ENCODE peak calls at places on chromosomes 4 and X, in eight cellular contexts. M is GM23338; G is tibial nerve; N is cardiac muscle cell; R is naive thymus-derived CD4-positive, alpha-beta T cell; Q is transverse colon; J is mammary epithelial cell; Y is adrenal gland. V is an unnamed sample.

GRCh38 chrX:46979340-46979739 is 67.1 kb downstream of the JADE3 start:
- DNase-seq in G (no peak), M (no peak), J (peak; percentile 26), Y (no peak), Q (no peak), R (no peak), N (peak; percentile 65), V (no peak)

GRCh38 chr4:7759221-7759620 is 180.4 kb downstream of the AFAP1 start:
- DNase-seq in Q (no peak), N (no peak), M (no peak), Y (no peak), R (peak; percentile 63), G (no peak), J (no peak), V (no peak)

GRCh38 chr4:114132830-114133229 is 153.4 kb upstream of the ARSJ start:
- DNase-seq in J (peak; percentile 3), M (peak; percentile 62), Q (no peak), N (peak; percentile 10), Y (no peak), R (no peak), G (no peak), V (no peak)

GRCh38 chr4:53076335-53076958 is 214.3 kb downstream of the RASL11B start:
- DNase-seq in Q (no peak), Y (no peak), R (no peak), J (no peak), N (no peak), M (no peak), G (no peak), V (no peak)

GRCh38 chrX:10579753-10580060 is 40.7 kb downstream of the MID1 start:
- DNase-seq in J (no peak), R (no peak), Q (no peak), Y (no peak), M (no peak), N (peak; percentile 43), G (no peak), V (no peak)

GRCh38 chr4:113955411-113955810 is 24.0 kb downstream of the ARSJ start:
- DNase-seq in R (no peak), N (no peak), M (no peak), J (no peak), Y (no peak), G (no peak), Q (no peak), V (no peak)

GRCh38 chr4:48141048-48141447 is 7.0 kb upstream of the TXK start:
- DNase-seq in J (peak; percentile 20), M (peak; percentile 77), N (peak; percentile 63), R (peak; percentile 48), G (no peak), Y (no peak), Q (no peak), V (no peak)

GRCh38 chr4:25865586-25865985 is 2.8 kb upstream of the SEL1L3 start:
- DNase-seq in J (peak; percentile 88), R (no peak), Q (peak; percentile 85), N (peak; percentile 14), G (no peak), Y (no peak), M (peak; percentile 68), V (no peak)

GRCh38 chrX:136046295-136046894 is 61.2 kb downstream of the SLC9A6 start:
- DNase-seq in N (peak; percentile 16), Y (no peak), R (no peak), G (no peak), M (no peak), Q (no peak), J (no peak), V (no peak)

GRCh38 chr4:185395255-185395955 is at the start of gene LRP2BP:
- DNase-seq in G (no peak), N (peak; percentile 18), Y (no peak), J (peak; percentile 19), R (peak; percentile 23), M (no peak), Q (no peak), V (no peak)

GRCh38 chrX:87525771-87526229 is 8.2 kb downstream of the KLHL4 start:
- DNase-seq in J (peak; percentile 71), M (no peak), N (peak; percentile 79), Q (no peak), G (no peak), Y (no peak), R (no peak), V (no peak)
- H3K4me3 ChIP-seq in J (no peak overlapping the region), M (no peak overlapping the region), N (no peak overlapping the region), Q (no peak overlapping the region), G (no peak overlapping the region), Y (no peak overlapping the region), R (no peak overlapping the region), V (no peak overlapping the region)

GRCh38 chr4:4603067-4603466 is 61.2 kb upstream of the STX18 start:
- DNase-seq in M (no peak), J (no peak), Q (no peak), G (no peak), Y (no peak), R (no peak), N (peak; percentile 35), V (no peak)
- H3K4me1 ChIP-seq in M (peaks cover 13% of the 10 kb centered on the region), J (no peaks in the 10 kb centered on the region), Q (no peaks in the 10 kb centered on the region), G (no peaks in the 10 kb centered on the region), Y (no peaks in the 10 kb centered on the region), R (no peaks in the 10 kb centered on the region), N (no peaks in the 10 kb centered on the region), V (no peaks in the 10 kb centered on the region)

GRCh38 chr4:55444822-55445221 is 49.1 kb downstream of the TMEM165 start:
- DNase-seq in J (no peak), M (no peak), Q (no peak), Y (peak; percentile 42), R (no peak), N (peak; percentile 42), G (no peak), V (no peak)

GRCh38 chr4:55445921-55446577 is 50.3 kb downstream of the TMEM165 start:
- DNase-seq in R (no peak), N (peak; percentile 32), G (no peak), J (peak; percentile 57), Q (no peak), Y (no peak), M (no peak), V (no peak)

GRCh38 chr4:55447108-55447708 is 51.5 kb downstream of the TMEM165 start:
- DNase-seq in Y (no peak), G (no peak), Q (no peak), N (no peak), J (no peak), R (peak; percentile 7), M (no peak), V (no peak)

GRCh38 chr4:55447826-55448225 is 52.1 kb downstream of the TMEM165 start:
- DNase-seq in N (peak; percentile 62), J (no peak), M (no peak), Y (no peak), R (no peak), G (no peak), Q (no peak), V (no peak)

GRCh38 chr4:55446578-55446922 is 50.8 kb downstream of the TMEM165 start:
- DNase-seq in M (no peak), J (no peak), Q (no peak), R (no peak), N (no peak), G (no peak), Y (no peak), V (no peak)
- H3K4me3 ChIP-seq in M (no peak overlapping the region), J (no peak overlapping the region), Q (no peak overlapping the region), R (no peak overlapping the region), N (no peak overlapping the region), G (no peak overlapping the region), Y (no peak overlapping the region), V (no peak overlapping the region)

DNA sequence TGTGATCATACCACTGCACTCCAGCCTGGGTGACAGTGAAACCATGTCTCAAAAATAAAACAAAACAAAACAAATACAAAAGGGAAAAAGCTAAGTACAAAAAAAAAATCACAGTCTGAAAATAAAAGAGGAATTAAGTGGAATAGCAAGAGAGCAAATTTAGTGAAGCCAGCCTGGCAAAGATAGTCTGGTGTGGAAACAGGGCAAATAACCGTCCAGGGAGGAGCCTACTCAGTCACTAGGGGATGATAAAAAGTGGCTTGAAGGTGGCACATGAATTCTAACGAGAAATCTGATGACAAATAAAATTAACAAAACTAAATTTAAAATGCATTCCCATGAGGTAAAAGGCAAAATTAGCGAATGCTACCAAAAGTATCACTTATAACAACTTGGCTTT is 8.2 kb downstream of the PDGFC start:
- DNase-seq in J (no peak), R (no peak), N (no peak), Y (no peak), M (no peak), G (no peak), Q (no peak), V (no peak)
- H3K4me1 ChIP-seq in J (peaks cover 45% of the 10 kb centered on the region), R (no peaks in the 10 kb centered on the region), N (no peaks in the 10 kb centered on the region), Y (peaks cover 50% of the 10 kb centered on the region), M (peaks cover 4% of the 10 kb centered on the region), G (no peaks in the 10 kb centered on the region), Q (peaks cover 17% of the 10 kb centered on the region), V (peaks cover 39% of the 10 kb centered on the region)

DNA sequence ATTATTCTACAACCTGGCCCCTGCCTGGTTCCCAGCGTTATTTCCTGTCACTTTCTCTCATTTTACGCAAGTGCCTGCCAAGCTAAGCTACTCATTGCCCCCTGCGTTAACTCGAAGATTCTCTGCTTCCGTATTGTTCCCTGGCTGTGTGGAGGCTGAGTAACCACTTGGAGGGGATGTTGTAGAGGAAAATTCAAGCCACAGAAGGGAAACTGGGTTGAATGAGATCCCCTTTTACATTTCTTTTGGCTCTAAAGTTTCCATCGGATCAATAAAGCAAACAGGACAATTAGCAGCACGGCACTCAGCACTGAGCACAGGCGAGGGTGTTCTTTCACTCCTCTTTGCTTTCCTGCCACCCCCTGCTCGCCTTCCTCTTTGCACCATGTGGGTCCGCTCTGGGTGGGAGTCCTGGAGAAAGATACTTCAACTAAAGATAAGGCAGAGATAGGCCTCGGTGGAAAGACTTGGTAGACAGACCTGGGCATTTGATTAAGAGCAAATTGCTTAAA is 4.2 kb upstream of the TMSB4X start:
- DNase-seq in G (no peak), R (peak; percentile 58), Y (no peak), J (no peak), Q (no peak), N (peak; percentile 77), M (peak; percentile 70), V (peak; percentile 29)
- H3K4me3 ChIP-seq in G (no peak overlapping the region), R (peak overlapping the region; percentile 68), Y (no peak overlapping the region), J (no peak overlapping the region), Q (no peak overlapping the region), N (no peak overlapping the region), M (no peak overlapping the region), V (peak overlapping the region; percentile 1)

V was measured in tibial artery.